ENCODE peak calls at places on chromosomes 4 and X, in four cellular contexts. V is GM12878, Z is HL-60, I is K562. K is an unnamed sample.

GRCh38 chr4:40629401-40630334 is at the start of gene RBM47:
- DNase-seq in V (no peak), Z (peak; percentile 58), I (peak; percentile 8), K (peak; percentile 33)

GRCh38 chr4:112276113-112276512 is 9.6 kb downstream of the TIFA start:
- DNase-seq in V (no peak), Z (no peak), I (no peak), K (no peak)

GRCh38 chrX:150438165-150438564 is 75.0 kb downstream of the MAMLD1 start:
- DNase-seq in V (no peak), Z (no peak), I (no peak), K (no peak)

GRCh38 chr4:141686146-141686775 is 49.9 kb downstream of the IL15 start:
- DNase-seq in V (no peak), Z (no peak), I (no peak), K (no peak)

GRCh38 chrX:41526925-41527324 is 79.8 kb downstream of the NYX start:
- DNase-seq in V (no peak), Z (no peak), I (no peak), K (no peak)

GRCh38 chrX:153778151-153778551 is 2.7 kb upstream of the SRPK3 start:
- DNase-seq in V (no peak), Z (no peak), I (no peak), K (no peak)

GRCh38 chrX:103918050-103918449 is 44.4 kb upstream of the TMSB15B start:
- DNase-seq in V (no peak), Z (no peak), I (peak; percentile 39), K (peak; percentile 17)

GRCh38 chrX:78476701-78477100 is 149.3 kb upstream of the CYSLTR1 start:
- DNase-seq in V (no peak), Z (no peak), I (no peak), K (no peak)

GRCh38 chrX:15310117-15310516 is 5.3 kb downstream of the ASB11 start:
- DNase-seq in V (no peak), Z (no peak), I (peak; percentile 20), K (no peak)

GRCh38 chr4:43325220-43325967 is 432.9 kb downstream of the GRXCR1 start:
- DNase-seq in V (peak; percentile 7), Z (no peak), I (no peak), K (no peak)

GRCh38 chr4:106301393-106302084 is 14.5 kb downstream of the TBCK start:
- DNase-seq in V (no peak), Z (no peak), I (no peak), K (no peak)

GRCh38 chr4:1330761-1331590 is 16.0 kb upstream of the UVSSA start:
- DNase-seq in V (no peak), Z (no peak), I (no peak), K (no peak)

GRCh38 chrX:66054978-66055377 is 15.1 kb upstream of the VSIG4 start:
- DNase-seq in V (no peak), Z (no peak), I (no peak), K (no peak)

GRCh38 chrX:81414630-81415029 is 212.7 kb downstream of the SH3BGRL start:
- DNase-seq in V (no peak), Z (no peak), I (no peak), K (no peak)

GRCh38 chr4:7610841-7611240 is 176.1 kb upstream of the PSAPL1 start:
- DNase-seq in V (no peak), Z (no peak), I (no peak), K (no peak)

GRCh38 chr4:146134761-146135160 is 40.8 kb upstream of the LSM6 start:
- DNase-seq in V (no peak), Z (no peak), I (no peak), K (no peak)

GRCh38 chr4:40316782-40317635 is 18.1 kb upstream of the CHRNA9 start:
- DNase-seq in V (peak; percentile 78), Z (peak; percentile 65), I (peak; percentile 87), K (no peak)

GRCh38 chr4:55887594-55887993 is 34.1 kb downstream of the EXOC1 start:
- DNase-seq in V (no peak), Z (no peak), I (no peak), K (no peak)

GRCh38 chrX:30635630-30636029 is 17.6 kb upstream of the GK start:
- DNase-seq in V (no peak), Z (no peak), I (peak; percentile 29), K (no peak)

DNA sequence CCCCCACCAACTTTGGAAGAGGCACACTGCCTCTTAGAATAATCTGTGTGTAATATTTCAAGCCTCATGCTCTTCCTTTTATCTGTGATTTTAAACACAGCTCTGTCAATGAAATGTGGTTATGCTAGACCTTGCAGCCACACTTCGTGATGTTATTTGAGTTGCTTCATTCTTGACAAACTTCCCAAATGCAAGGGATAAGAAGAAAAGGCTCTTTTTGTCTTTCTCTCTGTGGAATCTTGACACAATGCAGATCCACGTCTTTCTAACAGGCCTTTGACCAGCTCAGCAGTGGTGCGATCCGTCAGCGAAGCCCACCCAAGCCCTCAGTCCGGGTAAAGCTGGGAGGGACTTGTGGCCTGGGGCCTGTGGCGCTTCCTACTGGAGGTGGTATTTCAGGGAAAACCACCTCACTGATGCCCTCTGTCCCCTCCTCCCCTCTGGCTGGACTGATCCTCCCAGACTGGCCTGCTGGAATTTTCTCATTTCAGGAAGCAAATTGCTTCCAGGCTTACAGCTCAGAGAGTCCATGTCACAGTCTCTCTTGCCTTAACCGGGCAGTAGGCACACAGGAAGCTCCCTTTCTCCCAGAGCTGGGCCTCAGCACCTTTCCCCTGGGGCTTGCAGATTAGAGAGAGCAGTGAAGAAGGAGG is 19.5 kb upstream of the CCKAR start:
- DNase-seq in V (no peak), Z (no peak), I (no peak), K (no peak)
- TF ChIP-seq SPI1 in V (no peak), Z (no peak), I (no peak), K (no peak)

GRCh38 chr4:37890501-37891220 is at the start of gene TBC1D1:
- DNase-seq in V (no peak), Z (peak; percentile 49), I (no peak), K (peak; percentile 48)
- TF ChIP-seq SPI1 in V (no peak), Z (no peak), I (no peak), K (no peak)

GRCh38 chr4:125350736-125351135 is 36.0 kb downstream of the FAT4 start:
- DNase-seq in V (no peak), Z (no peak), I (no peak), K (no peak)
- TF ChIP-seq SPI1 in V (no peak), Z (no peak), I (no peak), K (no peak)

GRCh38 chr4:140061883-140062282 is 92.1 kb downstream of the MAML3 start:
- DNase-seq in V (no peak), Z (no peak), I (no peak), K (no peak)

GRCh38 chr4:140061194-140061593 is 92.8 kb downstream of the MAML3 start:
- DNase-seq in V (no peak), Z (no peak), I (no peak), K (no peak)

GRCh38 chr4:140056015-140056414 is 98.0 kb downstream of the MAML3 start:
- DNase-seq in V (no peak), Z (no peak), I (no peak), K (no peak)

GRCh38 chr4:140057693-140058092 is 96.3 kb downstream of the MAML3 start:
- DNase-seq in V (no peak), Z (peak; percentile 55), I (no peak), K (no peak)

GRCh38 chr4:140059159-140059558 is 94.8 kb downstream of the MAML3 start:
- DNase-seq in V (no peak), Z (no peak), I (no peak), K (no peak)
- TF ChIP-seq SPI1 in V (no peak), Z (no peak), I (no peak), K (no peak)

DNA sequence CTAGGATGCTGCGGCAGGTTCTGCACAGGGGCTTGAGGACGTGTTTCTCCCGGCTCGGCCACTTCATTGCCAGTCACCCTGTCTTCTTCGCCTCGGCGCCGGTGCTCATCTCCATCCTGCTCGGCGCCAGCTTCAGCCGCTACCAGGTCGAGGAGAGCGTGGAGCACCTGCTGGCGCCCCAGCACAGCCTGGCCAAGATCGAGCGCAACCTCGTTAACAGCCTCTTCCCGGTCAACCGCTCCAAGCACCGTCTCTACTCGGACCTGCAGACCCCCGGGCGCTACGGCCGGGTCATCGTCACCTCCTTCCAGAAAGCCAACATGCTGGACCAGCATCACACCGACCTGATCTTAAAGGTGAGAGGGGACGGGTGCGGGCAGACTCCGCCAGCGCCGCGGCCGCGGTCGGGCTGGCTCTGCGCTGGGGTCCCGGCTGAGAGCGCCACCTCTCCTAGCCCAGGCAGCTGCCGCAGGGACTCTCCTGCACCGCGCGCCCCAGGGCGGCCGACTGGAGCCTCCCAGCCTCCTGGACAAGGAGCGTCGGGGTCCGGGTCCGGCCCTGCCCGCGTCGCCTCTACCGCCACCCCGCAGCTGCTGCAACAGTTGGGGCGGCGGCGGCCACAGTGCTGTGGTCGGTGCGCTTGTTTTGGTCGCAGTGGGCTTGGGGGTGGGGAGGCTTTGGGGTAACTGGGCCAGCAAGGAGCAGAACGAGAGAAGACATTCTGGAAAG is 386 bp downstream of the PTCHD1 start:
- DNase-seq in V (no peak), Z (no peak), I (no peak), K (no peak)
- TF ChIP-seq SPI1 in V (no peak), Z (no peak), I (no peak), K (no peak)

GRCh38 chrX:110318664-110318968 is 731 bp upstream of the AMMECR1 start:
- DNase-seq in V (no peak), Z (no peak), I (no peak), K (no peak)
- TF ChIP-seq SPI1 in V (no peak), Z (no peak), I (no peak), K (no peak)

GRCh38 chr4:126839066-126839465 is 793.7 kb upstream of the INTU start:
- DNase-seq in V (no peak), Z (no peak), I (no peak), K (no peak)
- TF ChIP-seq SPI1 in V (no peak), Z (no peak), I (no peak), K (no peak)

GRCh38 chr4:94508256-94508655 is 56.5 kb downstream of the PDLIM5 start:
- DNase-seq in V (no peak), Z (no peak), I (no peak), K (no peak)
- TF ChIP-seq SPI1 in V (no peak), Z (no peak), I (no peak), K (no peak)

K was measured in GM12891.